ENCODE peak calls at places on chromosomes 5 and 9, in ten cellular contexts. D is OCI-LY7; T is activated CD4-positive, alpha-beta T cell treated with anti-CD3 and anti-CD28 coated beads for 48 hours; V is GM12891; F is RCC 7860; S is T-helper 22 cell; L is NCI-H2171 treated with DMSO at 0.1 percent for 48 hours; K is MM.1S; J is ELR; O is T-cell. B is an unnamed sample.

GRCh38 chr9:131282688-131283422 is 6.5 kb upstream of the FAM78A start:
- DNase-seq in D (no peak), T (peak), V (no peak), F (no peak), S (no peak), L (peak), K (no peak), J (no peak), O (no peak), B (no peak)

GRCh38 chr5:78508231-78508765 is 140.3 kb downstream of the LHFPL2 start:
- DNase-seq in D (no peak), T (no peak), V (no peak), F (no peak), S (no peak), L (peak), K (no peak), J (peak), O (no peak), B (no peak)

GRCh38 chr5:62260510-62260909 is 45.5 kb upstream of the KIF2A start:
- DNase-seq in D (peak), T (no peak), V (no peak), F (no peak), S (no peak), L (no peak), K (peak), J (no peak), O (no peak), B (no peak)

GRCh38 chr5:149298857-149299404 is 27.3 kb downstream of the AFAP1L1 start:
- DNase-seq in D (no peak), T (no peak), V (no peak), F (no peak), S (no peak), L (no peak), K (no peak), J (no peak), O (no peak), B (no peak)

GRCh38 chr9:80492221-80492620 is 920.5 kb downstream of the TLE4 start:
- DNase-seq in D (no peak), T (no peak), V (no peak), F (no peak), S (no peak), L (no peak), K (no peak), J (no peak), O (no peak), B (no peak)

GRCh38 chr9:85702881-85703280 is 38.9 kb downstream of the AGTPBP1 start:
- DNase-seq in D (no peak), T (no peak), V (no peak), F (no peak), S (no peak), L (no peak), K (no peak), J (no peak), O (no peak), B (no peak)

GRCh38 chr5:57736716-57737115 is 254.1 kb upstream of the ACTBL2 start:
- DNase-seq in D (no peak), T (no peak), V (no peak), F (no peak), S (no peak), L (no peak), K (no peak), J (no peak), O (no peak), B (no peak)

GRCh38 chr9:131678499-131679111 is 61.3 kb downstream of the RAPGEF1 start:
- DNase-seq in D (peak), T (peak), V (peak), F (peak), S (peak), L (no peak), K (peak), J (peak), O (peak), B (peak)

GRCh38 chr5:140084466-140084865 is 29.4 kb upstream of the PURA start:
- DNase-seq in D (no peak), T (no peak), V (no peak), F (no peak), S (no peak), L (no peak), K (no peak), J (no peak), O (no peak), B (no peak)

GRCh38 chr9:136939996-136940525 is 4.5 kb downstream of the FBXW5 start:
- DNase-seq in D (no peak), T (no peak), V (no peak), F (no peak), S (no peak), L (no peak), K (no peak), J (no peak), O (no peak), B (no peak)

GRCh38 chr5:10162468-10162867 is 87.2 kb downstream of the ATPSCKMT start:
- DNase-seq in D (no peak), T (no peak), V (no peak), F (no peak), S (no peak), L (peak), K (no peak), J (no peak), O (no peak), B (no peak)

GRCh38 chr5:82312373-82312856 is 34.3 kb upstream of the RPS23 start:
- DNase-seq in D (peak), T (peak), V (no peak), F (no peak), S (no peak), L (peak), K (peak), J (peak), O (peak), B (peak)

GRCh38 chr9:105168935-105169334 is 75.5 kb upstream of the SLC44A1 start:
- DNase-seq in D (no peak), T (no peak), V (no peak), F (no peak), S (no peak), L (peak), K (no peak), J (no peak), O (no peak), B (no peak)

GRCh38 chr5:45847877-45848276 is 151.7 kb upstream of the HCN1 start:
- DNase-seq in D (no peak), T (no peak), V (no peak), F (no peak), S (no peak), L (no peak), K (no peak), J (no peak), O (no peak), B (no peak)

B was measured in SHP77.